ENCODE peak calls at places on chromosomes 4 and X, in nine cellular contexts. One of them, this sample, is unnamed.

GRCh38 chrX:150696264-150696789 is 3.1 kb downstream of the MTMR1 start:
- DNase-seq in head of caudate nucleus: no peak
- DNase-seq in A549: no peak
- DNase-seq in activated CD8-positive, alpha-beta T cell treated with anti-CD3 and anti-CD28 coated beads for 36 hours: peak; percentile 26
- DNase-seq in dorsolateral prefrontal cortex: no peak
- DNase-seq in EL: no peak
- DNase-seq in epithelial cell of esophagus: no peak
- DNase-seq in nephron progenitor cell: no peak
- DNase-seq in RKO: no peak
- DNase-seq in this sample: no peak

GRCh38 chr4:5037553-5038551 is 13.4 kb upstream of the STK32B start:
- DNase-seq in head of caudate nucleus: no peak
- DNase-seq in A549: peak; percentile 47
- DNase-seq in activated CD8-positive, alpha-beta T cell treated with anti-CD3 and anti-CD28 coated beads for 36 hours: no peak
- DNase-seq in RKO: peak; percentile 45
- DNase-seq in EL: peak; percentile 99
- DNase-seq in epithelial cell of esophagus: peak; percentile 93
- DNase-seq in dorsolateral prefrontal cortex: no peak
- DNase-seq in nephron progenitor cell: no peak
- DNase-seq in this sample: no peak

GRCh38 chr4:19195696-19196095 is 1056.0 kb upstream of the SLIT2 start:
- DNase-seq in dorsolateral prefrontal cortex: no peak
- DNase-seq in activated CD8-positive, alpha-beta T cell treated with anti-CD3 and anti-CD28 coated beads for 36 hours: no peak
- DNase-seq in head of caudate nucleus: no peak
- DNase-seq in EL: no peak
- DNase-seq in nephron progenitor cell: peak; percentile 4
- DNase-seq in RKO: no peak
- DNase-seq in epithelial cell of esophagus: no peak
- DNase-seq in A549: no peak
- DNase-seq in this sample: no peak

GRCh38 chr4:186810613-186811150 is 87.0 kb upstream of the FAT1 start:
- DNase-seq in activated CD8-positive, alpha-beta T cell treated with anti-CD3 and anti-CD28 coated beads for 36 hours: no peak
- DNase-seq in nephron progenitor cell: no peak
- DNase-seq in epithelial cell of esophagus: no peak
- DNase-seq in RKO: no peak
- DNase-seq in head of caudate nucleus: no peak
- DNase-seq in EL: no peak
- DNase-seq in dorsolateral prefrontal cortex: no peak
- DNase-seq in A549: no peak
- DNase-seq in this sample: no peak

GRCh38 chr4:175412744-175413143 is 399.3 kb downstream of the GPM6A start:
- DNase-seq in head of caudate nucleus: no peak
- DNase-seq in epithelial cell of esophagus: peak; percentile 1
- DNase-seq in activated CD8-positive, alpha-beta T cell treated with anti-CD3 and anti-CD28 coated beads for 36 hours: no peak
- DNase-seq in A549: no peak
- DNase-seq in RKO: no peak
- DNase-seq in nephron progenitor cell: no peak
- DNase-seq in EL: peak; percentile 80
- DNase-seq in dorsolateral prefrontal cortex: no peak
- DNase-seq in this sample: no peak

GRCh38 chrX:115679460-115679859 is 118.5 kb downstream of the PLS3 start:
- DNase-seq in head of caudate nucleus: no peak
- DNase-seq in activated CD8-positive, alpha-beta T cell treated with anti-CD3 and anti-CD28 coated beads for 36 hours: no peak
- DNase-seq in A549: peak; percentile 17
- DNase-seq in dorsolateral prefrontal cortex: no peak
- DNase-seq in EL: peak; percentile 24
- DNase-seq in epithelial cell of esophagus: peak; percentile 30
- DNase-seq in RKO: peak; percentile 39
- DNase-seq in nephron progenitor cell: no peak
- DNase-seq in this sample: peak; percentile 35

GRCh38 chrX:136850441-136851175 is 29.9 kb downstream of the RBMX start:
- DNase-seq in RKO: no peak
- DNase-seq in head of caudate nucleus: no peak
- DNase-seq in dorsolateral prefrontal cortex: no peak
- DNase-seq in EL: no peak
- DNase-seq in nephron progenitor cell: no peak
- DNase-seq in epithelial cell of esophagus: no peak
- DNase-seq in A549: no peak
- DNase-seq in activated CD8-positive, alpha-beta T cell treated with anti-CD3 and anti-CD28 coated beads for 36 hours: no peak
- DNase-seq in this sample: no peak

GRCh38 chr4:89411539-89411938 is 103.9 kb upstream of the GPRIN3 start:
- DNase-seq in dorsolateral prefrontal cortex: no peak
- DNase-seq in activated CD8-positive, alpha-beta T cell treated with anti-CD3 and anti-CD28 coated beads for 36 hours: no peak
- DNase-seq in epithelial cell of esophagus: no peak
- DNase-seq in nephron progenitor cell: no peak
- DNase-seq in A549: no peak
- DNase-seq in EL: no peak
- DNase-seq in head of caudate nucleus: no peak
- DNase-seq in RKO: no peak
- DNase-seq in this sample: no peak

GRCh38 chrX:118286066-118286758 is 59.7 kb upstream of the WDR44 start:
- DNase-seq in activated CD8-positive, alpha-beta T cell treated with anti-CD3 and anti-CD28 coated beads for 36 hours: no peak
- DNase-seq in RKO: no peak
- DNase-seq in epithelial cell of esophagus: no peak
- DNase-seq in head of caudate nucleus: no peak
- DNase-seq in nephron progenitor cell: no peak
- DNase-seq in A549: no peak
- DNase-seq in EL: no peak
- DNase-seq in dorsolateral prefrontal cortex: no peak
- DNase-seq in this sample: peak; percentile 47

GRCh38 chr4:77481856-77482255 is 123.8 kb upstream of the CXCL13 start:
- DNase-seq in epithelial cell of esophagus: peak; percentile 80
- DNase-seq in EL: peak; percentile 15
- DNase-seq in nephron progenitor cell: no peak
- DNase-seq in activated CD8-positive, alpha-beta T cell treated with anti-CD3 and anti-CD28 coated beads for 36 hours: no peak
- DNase-seq in head of caudate nucleus: no peak
- DNase-seq in RKO: no peak
- DNase-seq in A549: no peak
- DNase-seq in dorsolateral prefrontal cortex: no peak
- DNase-seq in this sample: peak; percentile 40

GRCh38 chr4:1154523-1155182 is 17.7 kb downstream of the SPON2 start:
- DNase-seq in activated CD8-positive, alpha-beta T cell treated with anti-CD3 and anti-CD28 coated beads for 36 hours: no peak
- DNase-seq in A549: no peak
- DNase-seq in nephron progenitor cell: no peak
- DNase-seq in RKO: no peak
- DNase-seq in head of caudate nucleus: no peak
- DNase-seq in dorsolateral prefrontal cortex: peak; percentile 33
- DNase-seq in EL: no peak
- DNase-seq in epithelial cell of esophagus: no peak
- DNase-seq in this sample: peak; percentile 34

GRCh38 chr4:102759835-102760644 is 728 bp downstream of the MANBA start:
- DNase-seq in head of caudate nucleus: no peak
- DNase-seq in RKO: peak; percentile 79
- DNase-seq in activated CD8-positive, alpha-beta T cell treated with anti-CD3 and anti-CD28 coated beads for 36 hours: peak; percentile 58
- DNase-seq in nephron progenitor cell: peak; percentile 7
- DNase-seq in epithelial cell of esophagus: peak; percentile 50
- DNase-seq in dorsolateral prefrontal cortex: peak; percentile 18
- DNase-seq in A549: peak; percentile 21
- DNase-seq in EL: peak; percentile 39
- DNase-seq in this sample: peak; percentile 67

GRCh38 chrX:138001219-138001618 is 435.3 kb downstream of the ZIC3 start:
- DNase-seq in EL: no peak
- DNase-seq in nephron progenitor cell: no peak
- DNase-seq in RKO: no peak
- DNase-seq in head of caudate nucleus: no peak
- DNase-seq in dorsolateral prefrontal cortex: no peak
- DNase-seq in epithelial cell of esophagus: no peak
- DNase-seq in A549: no peak
- DNase-seq in activated CD8-positive, alpha-beta T cell treated with anti-CD3 and anti-CD28 coated beads for 36 hours: no peak
- DNase-seq in this sample: no peak

GRCh38 chr4:61301285-61301684 is 101.2 kb downstream of the ADGRL3 start:
- DNase-seq in dorsolateral prefrontal cortex: no peak
- DNase-seq in A549: no peak
- DNase-seq in nephron progenitor cell: no peak
- DNase-seq in activated CD8-positive, alpha-beta T cell treated with anti-CD3 and anti-CD28 coated beads for 36 hours: no peak
- DNase-seq in head of caudate nucleus: no peak
- DNase-seq in epithelial cell of esophagus: no peak
- DNase-seq in EL: no peak
- DNase-seq in RKO: no peak
- DNase-seq in this sample: no peak

GRCh38 chr4:133151301-133151680 is 2.2 kb downstream of the PCDH10 start:
- DNase-seq in activated CD8-positive, alpha-beta T cell treated with anti-CD3 and anti-CD28 coated beads for 36 hours: no peak
- DNase-seq in dorsolateral prefrontal cortex: peak; percentile 81
- DNase-seq in RKO: no peak
- DNase-seq in epithelial cell of esophagus: peak; percentile 25
- DNase-seq in A549: no peak
- DNase-seq in EL: peak; percentile 18
- DNase-seq in nephron progenitor cell: peak; percentile 39
- DNase-seq in head of caudate nucleus: peak; percentile 80
- DNase-seq in this sample: peak; percentile 39

GRCh38 chr4:99077177-99077576 is 11.4 kb downstream of the ADH5 start:
- DNase-seq in epithelial cell of esophagus: no peak
- DNase-seq in EL: no peak
- DNase-seq in RKO: no peak
- DNase-seq in dorsolateral prefrontal cortex: no peak
- DNase-seq in nephron progenitor cell: no peak
- DNase-seq in A549: no peak
- DNase-seq in head of caudate nucleus: no peak
- DNase-seq in activated CD8-positive, alpha-beta T cell treated with anti-CD3 and anti-CD28 coated beads for 36 hours: no peak
- DNase-seq in this sample: no peak

GRCh38 chrX:134865730-134866129 is 125.1 kb upstream of the SMIM10 start:
- DNase-seq in head of caudate nucleus: no peak
- DNase-seq in nephron progenitor cell: no peak
- DNase-seq in RKO: no peak
- DNase-seq in activated CD8-positive, alpha-beta T cell treated with anti-CD3 and anti-CD28 coated beads for 36 hours: no peak
- DNase-seq in A549: no peak
- DNase-seq in epithelial cell of esophagus: no peak
- DNase-seq in dorsolateral prefrontal cortex: no peak
- DNase-seq in EL: no peak
- DNase-seq in this sample: no peak

GRCh38 chrX:65985211-65985610 is 54.7 kb downstream of the VSIG4 start:
- DNase-seq in epithelial cell of esophagus: no peak
- DNase-seq in RKO: no peak
- DNase-seq in A549: no peak
- DNase-seq in dorsolateral prefrontal cortex: no peak
- DNase-seq in head of caudate nucleus: no peak
- DNase-seq in nephron progenitor cell: no peak
- DNase-seq in activated CD8-positive, alpha-beta T cell treated with anti-CD3 and anti-CD28 coated beads for 36 hours: no peak
- DNase-seq in EL: no peak
- DNase-seq in this sample: no peak

GRCh38 chrX:71911023-71911730 is 532 bp downstream of the NHSL2 start:
- DNase-seq in epithelial cell of esophagus: peak; percentile 2
- DNase-seq in nephron progenitor cell: peak; percentile 67
- DNase-seq in RKO: no peak
- DNase-seq in A549: peak; percentile 42
- DNase-seq in EL: peak; percentile 13
- DNase-seq in head of caudate nucleus: peak; percentile 50
- DNase-seq in activated CD8-positive, alpha-beta T cell treated with anti-CD3 and anti-CD28 coated beads for 36 hours: peak; percentile 37
- DNase-seq in dorsolateral prefrontal cortex: no peak
- DNase-seq in this sample: no peak

GRCh38 chrX:130174051-130174704 is 2.4 kb downstream of the RAB33A start:
- DNase-seq in nephron progenitor cell: no peak
- DNase-seq in activated CD8-positive, alpha-beta T cell treated with anti-CD3 and anti-CD28 coated beads for 36 hours: no peak
- DNase-seq in head of caudate nucleus: no peak
- DNase-seq in dorsolateral prefrontal cortex: no peak
- DNase-seq in RKO: peak; percentile 50
- DNase-seq in EL: peak; percentile 81
- DNase-seq in A549: no peak
- DNase-seq in epithelial cell of esophagus: peak; percentile 29
- DNase-seq in this sample: peak; percentile 75

GRCh38 chrX:144494069-144494468 is 610.2 kb downstream of the UBE2NL start:
- DNase-seq in A549: no peak
- DNase-seq in nephron progenitor cell: no peak
- DNase-seq in EL: no peak
- DNase-seq in activated CD8-positive, alpha-beta T cell treated with anti-CD3 and anti-CD28 coated beads for 36 hours: no peak
- DNase-seq in head of caudate nucleus: no peak
- DNase-seq in epithelial cell of esophagus: peak; percentile 17
- DNase-seq in dorsolateral prefrontal cortex: no peak
- DNase-seq in RKO: no peak
- DNase-seq in this sample: no peak

GRCh38 chrX:41050359-41050758 is 34.9 kb upstream of the USP9X start:
- DNase-seq in A549: no peak
- DNase-seq in epithelial cell of esophagus: no peak
- DNase-seq in head of caudate nucleus: no peak
- DNase-seq in dorsolateral prefrontal cortex: no peak
- DNase-seq in RKO: no peak
- DNase-seq in activated CD8-positive, alpha-beta T cell treated with anti-CD3 and anti-CD28 coated beads for 36 hours: no peak
- DNase-seq in nephron progenitor cell: no peak
- DNase-seq in EL: no peak
- DNase-seq in this sample: no peak

GRCh38 chr4:53786632-53787031 is 195.3 kb upstream of the LNX1 start:
- DNase-seq in dorsolateral prefrontal cortex: no peak
- DNase-seq in nephron progenitor cell: no peak
- DNase-seq in activated CD8-positive, alpha-beta T cell treated with anti-CD3 and anti-CD28 coated beads for 36 hours: no peak
- DNase-seq in A549: no peak
- DNase-seq in RKO: no peak
- DNase-seq in epithelial cell of esophagus: no peak
- DNase-seq in head of caudate nucleus: no peak
- DNase-seq in EL: no peak
- DNase-seq in this sample: peak; percentile 72

GRCh38 chr4:175253184-175253902 is 335.2 kb downstream of the ADAM29 start:
- DNase-seq in head of caudate nucleus: no peak
- DNase-seq in RKO: peak; percentile 11
- DNase-seq in dorsolateral prefrontal cortex: no peak
- DNase-seq in EL: peak; percentile 11
- DNase-seq in nephron progenitor cell: no peak
- DNase-seq in A549: no peak
- DNase-seq in epithelial cell of esophagus: peak; percentile 35
- DNase-seq in activated CD8-positive, alpha-beta T cell treated with anti-CD3 and anti-CD28 coated beads for 36 hours: no peak
- DNase-seq in this sample: no peak

GRCh38 chrX:18377802-18378201 is 23.3 kb upstream of the SCML2 start:
- DNase-seq in epithelial cell of esophagus: peak; percentile 13
- DNase-seq in nephron progenitor cell: peak; percentile 18
- DNase-seq in A549: no peak
- DNase-seq in EL: peak; percentile 23
- DNase-seq in RKO: no peak
- DNase-seq in dorsolateral prefrontal cortex: no peak
- DNase-seq in head of caudate nucleus: no peak
- DNase-seq in activated CD8-positive, alpha-beta T cell treated with anti-CD3 and anti-CD28 coated beads for 36 hours: peak; percentile 29
- DNase-seq in this sample: peak; percentile 35

GRCh38 chr4:80948995-80949394 is 81.5 kb upstream of the BMP3 start:
- DNase-seq in A549: no peak
- DNase-seq in nephron progenitor cell: no peak
- DNase-seq in EL: no peak
- DNase-seq in activated CD8-positive, alpha-beta T cell treated with anti-CD3 and anti-CD28 coated beads for 36 hours: no peak
- DNase-seq in epithelial cell of esophagus: no peak
- DNase-seq in dorsolateral prefrontal cortex: no peak
- DNase-seq in RKO: no peak
- DNase-seq in head of caudate nucleus: no peak
- DNase-seq in this sample: no peak

GRCh38 chrX:56762707-56763555 is 33.9 kb downstream of the NBDY start:
- DNase-seq in RKO: no peak
- DNase-seq in dorsolateral prefrontal cortex: no peak
- DNase-seq in epithelial cell of esophagus: no peak
- DNase-seq in EL: no peak
- DNase-seq in activated CD8-positive, alpha-beta T cell treated with anti-CD3 and anti-CD28 coated beads for 36 hours: no peak
- DNase-seq in head of caudate nucleus: no peak
- DNase-seq in nephron progenitor cell: no peak
- DNase-seq in A549: no peak
- DNase-seq in this sample: no peak

GRCh38 chrX:136694491-136695087 is 46.6 kb downstream of the CD40LG start:
- DNase-seq in dorsolateral prefrontal cortex: no peak
- DNase-seq in EL: peak; percentile 34
- DNase-seq in A549: peak; percentile 21
- DNase-seq in head of caudate nucleus: no peak
- DNase-seq in RKO: peak; percentile 73
- DNase-seq in nephron progenitor cell: peak; percentile 3
- DNase-seq in activated CD8-positive, alpha-beta T cell treated with anti-CD3 and anti-CD28 coated beads for 36 hours: peak; percentile 17
- DNase-seq in epithelial cell of esophagus: peak; percentile 48
- DNase-seq in this sample: peak; percentile 55

GRCh38 chr4:184424279-184424678 is 50.1 kb downstream of the IRF2 start:
- DNase-seq in epithelial cell of esophagus: no peak
- DNase-seq in RKO: no peak
- DNase-seq in EL: no peak
- DNase-seq in dorsolateral prefrontal cortex: no peak
- DNase-seq in A549: no peak
- DNase-seq in head of caudate nucleus: no peak
- DNase-seq in nephron progenitor cell: no peak
- DNase-seq in activated CD8-positive, alpha-beta T cell treated with anti-CD3 and anti-CD28 coated beads for 36 hours: no peak
- DNase-seq in this sample: no peak

GRCh38 chrX:71930298-71930697 is 19.7 kb downstream of the NHSL2 start:
- DNase-seq in activated CD8-positive, alpha-beta T cell treated with anti-CD3 and anti-CD28 coated beads for 36 hours: no peak
- DNase-seq in dorsolateral prefrontal cortex: no peak
- DNase-seq in head of caudate nucleus: no peak
- DNase-seq in EL: peak; percentile 35
- DNase-seq in nephron progenitor cell: no peak
- DNase-seq in epithelial cell of esophagus: no peak
- DNase-seq in RKO: no peak
- DNase-seq in A549: no peak
- DNase-seq in this sample: peak; percentile 50

GRCh38 chrX:53291596-53291995 is 10.2 kb upstream of the IQSEC2 start:
- DNase-seq in EL: no peak
- DNase-seq in nephron progenitor cell: no peak
- DNase-seq in A549: no peak
- DNase-seq in RKO: no peak
- DNase-seq in dorsolateral prefrontal cortex: no peak
- DNase-seq in activated CD8-positive, alpha-beta T cell treated with anti-CD3 and anti-CD28 coated beads for 36 hours: no peak
- DNase-seq in head of caudate nucleus: no peak
- DNase-seq in epithelial cell of esophagus: no peak
- DNase-seq in this sample: no peak

This sample was measured in cardiac muscle cell.